ENCODE peak calls at places on chromosomes 6 and 20, in six cellular contexts. J, I, Q, Y, L and X are unnamed samples.

GRCh38 chr6:129684903-129685639 is 24.9 kb downstream of the ARHGAP18 start:
- DNase-seq in L (no peak), Y (no peak), Q (no peak), J (no peak), I (no peak), X (no peak)

GRCh38 chr6:117907600-117908245 is 659 bp downstream of the SLC35F1 start:
- DNase-seq in J (no peak), Q (peak), L (no peak), I (no peak), Y (no peak), X (no peak)

GRCh38 chr6:143878272-143878760 is 14.0 kb downstream of the ZC2HC1B start:
- DNase-seq in L (no peak), I (no peak), Q (no peak), J (no peak), Y (no peak), X (no peak)

GRCh38 chr20:42949865-42950264 is 239.8 kb downstream of the PTPRT start:
- DNase-seq in L (no peak), Y (no peak), Q (no peak), I (no peak), J (no peak), X (no peak)

GRCh38 chr6:25583099-25583498 is 68.9 kb upstream of the SCGN start:
- DNase-seq in I (no peak), Q (no peak), L (no peak), Y (no peak), J (no peak), X (no peak)

GRCh38 chr6:45691426-45691825 is 313.7 kb upstream of the SUPT3H start:
- DNase-seq in Q (no peak), L (no peak), J (no peak), Y (no peak), I (no peak), X (no peak)

GRCh38 chr6:165086746-165087145 is 222.7 kb downstream of the C6orf118 start:
- DNase-seq in J (no peak), I (no peak), Y (no peak), L (no peak), Q (no peak), X (no peak)

GRCh38 chr20:10798811-10799210 is 125.0 kb upstream of the JAG1 start:
- DNase-seq in L (no peak), Y (no peak), Q (no peak), J (no peak), I (peak), X (no peak)

GRCh38 chr6:141169419-141169818 is 963.3 kb upstream of the GJE1 start:
- DNase-seq in L (no peak), J (no peak), I (peak), Y (no peak), Q (no peak), X (no peak)

GRCh38 chr6:96898241-96898851 is 655 bp upstream of the NDUFAF4 start:
- DNase-seq in J (no peak), Q (no peak), I (peak), L (no peak), Y (no peak), X (no peak)

GRCh38 chr6:36360241-36361054 is 23.8 kb upstream of the BNIP5 start:
- DNase-seq in L (peak), Q (peak), Y (peak), J (peak), I (peak), X (peak)

DNA sequence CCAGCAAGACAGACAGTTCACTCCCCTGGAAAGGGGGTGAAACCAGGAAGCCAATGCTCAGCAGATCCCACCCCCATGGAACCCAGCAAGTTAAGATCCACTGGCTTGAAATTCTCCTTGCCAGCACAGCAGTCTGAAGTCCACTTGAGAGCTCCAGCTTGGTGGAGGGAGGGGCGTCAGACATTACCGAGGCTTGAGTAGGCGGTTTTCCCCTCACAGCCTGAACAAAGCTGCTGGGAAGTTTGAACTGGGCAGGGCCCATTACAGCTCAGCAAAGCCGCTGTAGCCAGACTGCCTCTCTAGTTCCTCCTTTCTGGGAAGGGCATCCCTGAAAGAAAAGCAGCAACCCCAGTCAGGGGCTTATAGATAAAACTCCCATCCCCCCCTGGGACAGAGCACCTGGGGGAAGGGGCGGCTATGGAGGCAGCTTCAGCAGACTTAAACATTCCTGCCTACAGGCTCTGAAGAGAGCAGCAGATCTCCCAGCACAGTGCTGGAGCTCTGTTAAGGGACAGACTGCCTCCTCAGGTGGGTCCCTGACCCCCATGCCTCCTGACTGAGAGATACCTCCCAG is 325.3 kb downstream of the GJA1 start:
- DNase-seq in J (no peak), Y (no peak), Q (no peak), L (no peak), I (no peak), X (no peak)
- TF ChIP-seq CTCF in J (no peak), Y (no peak), Q (no peak), L (no peak), I (no peak), X (no peak)

DNA sequence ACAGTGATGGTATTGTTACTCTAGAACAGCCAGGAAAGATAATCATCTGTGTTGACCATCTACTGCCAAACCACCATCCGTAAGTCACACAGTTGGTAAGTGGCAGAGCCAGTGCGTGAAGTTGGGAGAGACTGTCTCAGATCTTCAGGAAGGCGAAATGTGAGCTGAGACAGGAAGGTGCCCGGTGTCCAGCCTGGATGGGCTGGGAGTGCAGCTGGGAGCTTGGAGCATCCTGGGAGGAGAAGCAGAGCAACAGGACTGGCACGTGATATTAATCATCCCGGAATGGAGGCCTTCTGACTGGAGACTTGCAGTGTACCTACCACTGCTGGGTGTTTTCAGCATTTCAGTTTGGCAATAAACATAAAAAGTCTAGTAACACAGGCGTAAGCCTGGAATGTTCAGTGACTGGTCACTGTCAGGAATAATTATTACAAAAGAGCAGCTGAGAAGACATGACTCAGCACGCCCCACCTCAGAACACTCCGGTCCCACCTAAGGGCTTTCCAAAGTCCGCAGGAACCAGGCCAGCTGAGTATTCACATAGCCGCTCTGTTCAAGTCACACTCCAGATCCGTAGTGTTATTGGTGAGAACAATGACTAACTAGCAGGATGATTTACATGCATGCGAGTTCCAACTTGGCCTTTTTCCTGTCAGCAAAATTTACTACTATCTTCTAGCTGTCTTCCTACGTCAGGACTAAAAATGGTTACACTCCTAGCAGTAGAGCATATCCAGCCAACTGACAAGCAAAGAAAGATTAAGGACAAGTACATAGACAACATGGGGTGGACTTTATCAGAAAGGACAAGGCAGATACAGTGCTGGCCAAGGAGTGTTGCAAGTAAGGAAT is 45.1 kb upstream of the PNRC1 start:
- DNase-seq in Q (peak), J (peak), L (peak), Y (peak), I (peak), X (peak)
- TF ChIP-seq POLR2A in Q (no peak), J (no peak), L (peak), Y (no peak), I (no peak), X (no peak)

GRCh38 chr6:38068854-38069253 is 249.3 kb downstream of the ZFAND3 start:
- DNase-seq in Y (peak), L (no peak), I (no peak), J (no peak), Q (no peak), X (no peak)
- TF ChIP-seq CTCF in Y (peak), L (no peak), I (no peak), J (no peak), Q (peak), X (no peak)

GRCh38 chr20:31949877-31950646 is 1.8 kb downstream of the PDRG1 start:
- DNase-seq in Q (no peak), L (no peak), I (no peak), J (no peak), Y (no peak), X (no peak)

GRCh38 chr20:31954500-31954899 is 2.7 kb upstream of the PDRG1 start:
- DNase-seq in Q (no peak), J (no peak), Y (no peak), L (no peak), I (no peak), X (no peak)

GRCh38 chr20:31951203-31951529 is 680 bp downstream of the PDRG1 start:
- DNase-seq in I (no peak), L (no peak), Y (no peak), Q (no peak), J (no peak), X (no peak)

GRCh38 chr20:31953749-31954148 is 1.9 kb upstream of the PDRG1 start:
- DNase-seq in L (no peak), I (no peak), Q (no peak), J (no peak), Y (no peak), X (no peak)

GRCh38 chr20:31951530-31952453 is at the start of gene PDRG1:
- DNase-seq in J (peak), I (peak), Y (peak), L (peak), Q (peak), X (peak)
- TF ChIP-seq POLR2A in J (peak), I (peak), Y (no peak), L (peak), Q (no peak), X (no peak)

DNA sequence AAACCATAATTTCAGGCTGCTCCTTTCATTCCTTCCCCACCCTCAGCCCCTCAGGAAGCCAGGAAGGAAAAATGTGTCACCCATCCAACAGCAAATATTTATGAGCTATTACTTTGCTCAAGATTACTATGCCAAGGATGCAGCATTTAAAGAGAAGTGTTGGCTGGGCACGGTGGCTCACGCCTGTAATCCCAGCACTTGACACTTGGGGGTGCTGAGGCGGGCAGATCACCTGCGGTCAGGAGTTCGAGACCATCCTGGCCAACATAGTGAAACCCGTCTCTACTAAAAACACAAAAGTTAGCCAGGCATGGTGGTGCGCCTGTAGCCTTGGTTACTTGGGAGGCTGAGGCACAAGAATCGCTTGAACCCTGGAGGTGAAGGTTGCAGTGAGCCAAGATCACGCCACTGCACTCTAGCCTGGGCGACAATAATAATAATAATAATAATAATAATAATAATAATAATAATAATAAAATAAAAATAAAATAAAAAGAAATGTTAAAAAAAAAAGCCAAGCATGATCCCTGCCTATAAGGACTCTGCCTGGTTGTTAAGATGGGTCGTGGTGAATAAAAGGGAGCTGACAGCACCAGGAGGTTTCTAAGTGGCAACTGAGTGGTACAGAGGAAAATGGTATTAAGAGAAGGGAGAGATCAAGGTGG is 20.5 kb upstream of the TIAM2 start:
- DNase-seq in Q (no peak), I (no peak), Y (no peak), J (no peak), L (no peak), X (no peak)
- TF ChIP-seq CTCF in Q (no peak), I (no peak), Y (no peak), J (no peak), L (no peak), X (no peak)

GRCh38 chr6:3848925-3849605 is at the start of gene FAM50B:
- DNase-seq in L (peak), Q (peak), I (peak), J (peak), Y (peak), X (peak)
- TF ChIP-seq POLR2A in L (peak), Q (no peak), I (no peak), J (peak), Y (no peak), X (no peak)

DNA sequence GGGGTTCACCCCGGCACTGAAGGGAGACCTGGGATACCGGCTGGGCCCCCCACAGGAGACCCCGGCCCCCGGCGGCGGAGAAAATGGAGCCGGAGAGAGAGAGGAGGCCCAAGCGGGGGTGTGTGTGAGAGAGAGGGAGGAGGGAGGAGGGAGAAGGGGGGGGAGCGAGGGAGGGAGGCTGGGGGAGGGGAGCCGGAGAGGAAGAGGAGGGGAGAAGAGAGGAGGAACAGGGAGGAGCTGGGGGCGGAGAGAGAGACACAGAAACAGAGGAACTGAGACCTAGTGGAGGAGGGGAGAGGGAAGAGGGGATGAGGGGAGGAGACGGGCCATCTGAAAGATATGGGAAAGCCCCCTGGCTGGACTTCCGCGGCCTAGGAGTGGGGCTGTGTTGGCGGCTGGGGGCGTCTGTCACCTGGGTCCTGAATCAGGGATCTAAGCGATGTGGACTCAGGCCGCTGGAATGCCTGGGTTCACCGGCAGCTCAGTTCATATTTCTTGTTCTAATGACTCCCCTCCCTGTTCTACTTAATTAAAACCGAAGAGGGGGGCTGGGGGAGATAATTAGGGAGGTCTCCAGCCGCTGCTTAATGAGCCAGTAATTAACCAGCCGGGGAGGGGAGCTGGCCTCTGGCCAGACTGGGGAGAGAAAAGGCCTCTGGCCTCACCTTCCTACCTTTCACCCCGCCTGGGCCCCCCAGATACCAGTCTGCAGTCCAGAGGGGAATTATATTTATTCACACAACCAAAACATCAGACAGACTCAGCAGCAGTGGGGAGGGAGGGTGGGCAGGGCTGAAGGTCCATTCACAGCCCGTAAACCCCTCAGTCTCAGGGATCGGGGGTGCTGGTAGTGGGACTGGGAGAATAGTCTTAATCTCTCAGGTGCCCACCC is at the start of gene PBX2:
- DNase-seq in J (peak), Q (peak), L (peak), Y (peak), I (peak), X (peak)
- TF ChIP-seq CTCF in J (no peak), Q (no peak), L (no peak), Y (no peak), I (no peak), X (no peak)

GRCh38 chr6:83068628-83069027 is 1.2 kb downstream of the DOP1A start:
- DNase-seq in I (no peak), Y (no peak), Q (no peak), L (no peak), J (no peak), X (no peak)

GRCh38 chr6:83071023-83071422 is 3.6 kb downstream of the DOP1A start:
- DNase-seq in J (no peak), I (no peak), Q (no peak), L (no peak), Y (no peak), X (no peak)

GRCh38 chr6:83069633-83070032 is 2.2 kb downstream of the DOP1A start:
- DNase-seq in I (no peak), Q (no peak), Y (no peak), L (no peak), J (no peak), X (no peak)

GRCh38 chr6:83065511-83066192 is at the start of gene UBE3D:
- DNase-seq in Q (peak), I (peak), J (peak), L (peak), Y (peak), X (peak)

GRCh38 chr6:83067448-83068413 is at the start of gene DOP1A:
- DNase-seq in I (peak), Q (peak), Y (peak), J (peak), L (peak), X (peak)
- TF ChIP-seq POLR2A in I (peak), Q (no peak), Y (peak), J (peak), L (peak), X (peak)

GRCh38 chr6:113683968-113684367 is 173.2 kb upstream of the MARCKS start:
- DNase-seq in J (no peak), Y (no peak), Q (no peak), L (no peak), I (no peak), X (no peak)

GRCh38 chr6:113690255-113690956 is 166.7 kb upstream of the MARCKS start:
- DNase-seq in I (peak), Y (no peak), J (no peak), L (no peak), Q (no peak), X (no peak)

GRCh38 chr6:113684382-113684901 is 172.7 kb upstream of the MARCKS start:
- DNase-seq in Q (no peak), J (no peak), Y (no peak), I (peak), L (no peak), X (no peak)

GRCh38 chr6:113690957-113691656 is 166.0 kb upstream of the MARCKS start:
- DNase-seq in L (no peak), Q (no peak), I (no peak), J (no peak), Y (no peak), X (no peak)

DNA sequence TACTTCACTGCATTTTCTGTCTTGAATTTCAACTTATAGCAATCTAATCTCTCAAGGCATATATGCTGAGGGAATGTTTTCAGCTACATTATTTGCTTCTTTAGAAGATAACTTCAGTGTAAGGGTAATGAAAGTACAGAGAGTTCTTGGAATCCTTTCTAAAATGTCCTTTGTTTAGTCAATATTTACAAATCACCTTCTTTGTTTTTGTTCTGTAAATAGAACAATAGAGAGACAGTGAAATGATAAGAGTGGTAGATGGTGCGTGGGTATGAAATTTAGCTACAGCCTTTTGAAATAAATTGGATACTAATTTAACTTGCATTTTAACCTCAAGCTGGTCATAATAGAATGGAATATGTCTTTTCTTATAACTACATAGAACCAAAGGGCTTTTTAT is 171.1 kb upstream of the MARCKS start:
- DNase-seq in Q (no peak), Y (no peak), I (no peak), L (no peak), J (no peak), X (no peak)
- TF ChIP-seq CTCF in Q (no peak), Y (no peak), I (no peak), L (no peak), J (no peak), X (no peak)

GRCh38 chr20:57711311-57711712 is 1.5 kb upstream of the PMEPA1 start:
- DNase-seq in L (no peak), J (no peak), Y (no peak), Q (no peak), I (no peak), X (no peak)

GRCh38 chr20:57710841-57711240 is 1.0 kb upstream of the PMEPA1 start:
- DNase-seq in I (no peak), L (no peak), Q (no peak), Y (no peak), J (no peak), X (no peak)

GRCh38 chr20:57711826-57712225 is 2.0 kb upstream of the PMEPA1 start:
- DNase-seq in I (no peak), Q (no peak), L (no peak), J (no peak), Y (no peak), X (no peak)

GRCh38 chr20:57708694-57709673 is 831 bp downstream of the PMEPA1 start:
- DNase-seq in Q (peak), Y (no peak), J (no peak), L (peak), I (peak), X (no peak)

GRCh38 chr20:57709823-57710799 is at the start of gene PMEPA1:
- DNase-seq in J (peak), Q (peak), I (peak), L (peak), Y (peak), X (peak)
- TF ChIP-seq POLR2A in J (peak), Q (peak), I (peak), L (peak), Y (peak), X (peak)